ENCODE peak calls at places on chromosomes 7 and 10, in five cellular contexts. O, C, P, D and F are unnamed samples.

GRCh38 chr10:89789188-89789587 is 87.8 kb downstream of the KIF20B start:
- DNase-seq in O (no peak), C (no peak), P (no peak), D (no peak), F (no peak)

GRCh38 chr10:2144584-2144983 is 407.3 kb upstream of the ADARB2 start:
- DNase-seq in O (no peak), C (no peak), P (no peak), D (no peak), F (no peak)

GRCh38 chr10:104235801-104236200 is 3.6 kb upstream of the CFAP43 start:
- DNase-seq in O (no peak), C (no peak), P (no peak), D (no peak), F (no peak)

GRCh38 chr10:32979041-32979440 is 21.0 kb upstream of the ITGB1 start:
- DNase-seq in O (no peak), C (no peak), P (no peak), D (no peak), F (no peak)

GRCh38 chr7:12727455-12728191 is 40.2 kb downstream of the ARL4A start:
- DNase-seq in O (no peak), C (no peak), P (no peak), D (no peak), F (no peak)

GRCh38 chr7:64651632-64652165 is 14.2 kb upstream of the ZNF107 start:
- DNase-seq in O (no peak), C (no peak), P (no peak), D (no peak), F (no peak)

GRCh38 chr10:52185256-52185655 is 128.8 kb upstream of the DKK1 start:
- DNase-seq in O (no peak), C (no peak), P (no peak), D (no peak), F (no peak)

GRCh38 chr7:155365146-155365874 is 67.6 kb downstream of the INSIG1 start:
- DNase-seq in O (no peak), C (no peak), P (no peak), D (no peak), F (no peak)

GRCh38 chr7:158065340-158065739 is 522.3 kb downstream of the PTPRN2 start:
- DNase-seq in O (no peak), C (no peak), P (no peak), D (no peak), F (no peak)

GRCh38 chr10:126425473-126426065 is 37.3 kb upstream of the ADAM12 start:
- DNase-seq in O (no peak), C (no peak), P (no peak), D (no peak), F (no peak)

GRCh38 chr7:49530481-49530880 is 243.0 kb upstream of the VWC2 start:
- DNase-seq in O (no peak), C (no peak), P (no peak), D (no peak), F (no peak)

GRCh38 chr7:36366005-36366583 is 23.6 kb upstream of the ANLN start:
- DNase-seq in O (no peak), C (no peak), P (no peak), D (no peak), F (no peak)

GRCh38 chr7:30281791-30282190 is 2.6 kb upstream of the ZNRF2 start:
- DNase-seq in O (no peak), C (no peak), P (no peak), D (no peak), F (no peak)

GRCh38 chr7:83655951-83656556 is 7.1 kb upstream of the SEMA3E start:
- DNase-seq in O (peak), C (peak), P (no peak), D (peak), F (no peak)

GRCh38 chr7:519429-519973 is at the start of gene PDGFA:
- DNase-seq in O (no peak), C (peak), P (peak), D (no peak), F (peak)

GRCh38 chr7:158061031-158061630 is 526.5 kb downstream of the PTPRN2 start:
- DNase-seq in O (no peak), C (no peak), P (no peak), D (no peak), F (no peak)

GRCh38 chr10:133134411-133135115 is 25.5 kb upstream of the KNDC1 start:
- DNase-seq in O (no peak), C (no peak), P (no peak), D (no peak), F (no peak)

GRCh38 chr10:96833220-96834001 is 1.3 kb downstream of the LCOR start:
- DNase-seq in O (no peak), C (peak), P (peak), D (peak), F (peak)

GRCh38 chr10:133462512-133463305 is 9.0 kb downstream of the SCART1 start:
- DNase-seq in O (no peak), C (no peak), P (no peak), D (no peak), F (no peak)

GRCh38 chr10:104333037-104333727 is 5.1 kb downstream of the ITPRIP start:
- DNase-seq in O (no peak), C (no peak), P (no peak), D (no peak), F (no peak)

GRCh38 chr10:110947061-110947595 is 27.7 kb downstream of the SHOC2 start:
- DNase-seq in O (no peak), C (no peak), P (no peak), D (no peak), F (no peak)

GRCh38 chr10:122189185-122189584 is 81.9 kb upstream of the BTBD16 start:
- DNase-seq in O (no peak), C (no peak), P (no peak), D (no peak), F (no peak)

GRCh38 chr7:95828824-95829428 is 56.6 kb downstream of the DYNC1I1 start:
- DNase-seq in O (no peak), C (no peak), P (no peak), D (no peak), F (no peak)

GRCh38 chr7:86991844-86992243 is 67.6 kb downstream of the ELAPOR2 start:
- DNase-seq in O (peak), C (no peak), P (no peak), D (peak), F (no peak)

GRCh38 chr10:96648297-96648696 is 61.5 kb upstream of the TM9SF3 start:
- DNase-seq in O (no peak), C (no peak), P (no peak), D (no peak), F (no peak)

GRCh38 chr10:105797234-105797890 is 1156.3 kb downstream of the SORCS3 start:
- DNase-seq in O (no peak), C (peak), P (no peak), D (peak), F (no peak)

GRCh38 chr10:30893208-30893607 is 138.5 kb downstream of the ZNF438 start:
- DNase-seq in O (no peak), C (no peak), P (no peak), D (no peak), F (no peak)

GRCh38 chr7:92448185-92448747 is 984 bp downstream of the GATAD1 start:
- DNase-seq in O (peak), C (peak), P (no peak), D (peak), F (peak)

GRCh38 chr7:95342642-95343252 is 18.4 kb upstream of the PON1 start:
- DNase-seq in O (no peak), C (no peak), P (no peak), D (no peak), F (no peak)

GRCh38 chr7:133796778-133797177 is 330.4 kb upstream of the LRGUK start:
- DNase-seq in O (no peak), C (no peak), P (no peak), D (no peak), F (no peak)

GRCh38 chr10:93288679-93289634 is 193.2 kb downstream of the MYOF start:
- DNase-seq in O (peak), C (peak), P (peak), D (peak), F (peak)

GRCh38 chr10:70952446-70952845 is 64.1 kb upstream of the PCBD1 start:
- DNase-seq in O (no peak), C (no peak), P (no peak), D (no peak), F (no peak)

GRCh38 chr10:119331031-119331430 is 123.7 kb downstream of the GRK5 start:
- DNase-seq in O (no peak), C (no peak), P (no peak), D (no peak), F (no peak)

GRCh38 chr7:30412810-30413504 is 65.6 kb downstream of the NOD1 start:
- DNase-seq in O (peak), C (peak), P (no peak), D (peak), F (no peak)

GRCh38 chr7:76358478-76359110 is at the start of gene YWHAG:
- DNase-seq in O (peak), C (peak), P (peak), D (peak), F (peak)

GRCh38 chr7:127252736-127253288 is at the start of gene GRM8:
- DNase-seq in O (peak), C (peak), P (peak), D (peak), F (peak)

GRCh38 chr10:63713191-63714144 is 192.3 kb downstream of the REEP3 start:
- DNase-seq in O (peak), C (peak), P (peak), D (no peak), F (no peak)

GRCh38 chr10:5545778-5546710 is 21.3 kb downstream of the CALML3 start:
- DNase-seq in O (peak), C (no peak), P (no peak), D (no peak), F (no peak)

GRCh38 chr7:51249187-51249945 is 67.2 kb downstream of the COBL start:
- DNase-seq in O (no peak), C (no peak), P (no peak), D (no peak), F (no peak)